ENCODE peak calls at places on chromosomes 16 and 17, in six cellular contexts. V is GM13976, B is Kasumi-1, Y is SW480, T is neural crest cell, C is tibial artery. E is an unnamed sample.

GRCh38 chr17:1597861-1598342 is 30.7 kb downstream of the SLC43A2 start:
- DNase-seq in V (no peak), B (no peak), Y (no peak), T (no peak), C (no peak), E (no peak)

GRCh38 chr16:89102035-89102776 is 8.6 kb downstream of the ACSF3 start:
- DNase-seq in V (no peak), B (no peak), Y (no peak), T (no peak), C (no peak), E (no peak)

GRCh38 chr16:87850009-87851006 is 19.0 kb downstream of the SLC7A5 start:
- DNase-seq in V (peak), B (peak), Y (no peak), T (peak), C (peak), E (no peak)

GRCh38 chr16:5480796-5481195 is 383.2 kb upstream of the EEF2KMT start:
- DNase-seq in V (no peak), B (no peak), Y (no peak), T (no peak), C (no peak), E (no peak)

GRCh38 chr17:45098081-45098868 is 34.0 kb downstream of the PLCD3 start:
- DNase-seq in V (no peak), B (no peak), Y (no peak), T (no peak), C (no peak), E (no peak)

GRCh38 chr16:80580109-80580832 is 39.5 kb downstream of the DYNLRB2 start:
- DNase-seq in V (peak), B (no peak), Y (no peak), T (no peak), C (no peak), E (no peak)

GRCh38 chr17:45241315-45242011 is 19.8 kb downstream of the FMNL1 start:
- DNase-seq in V (no peak), B (no peak), Y (no peak), T (no peak), C (no peak), E (no peak)

GRCh38 chr16:50580180-50580771 is 32.1 kb downstream of the NKD1 start:
- DNase-seq in V (no peak), B (no peak), Y (no peak), T (no peak), C (no peak), E (no peak)

GRCh38 chr16:85935957-85936760 is 37.2 kb downstream of the IRF8 start:
- DNase-seq in V (peak), B (peak), Y (no peak), T (no peak), C (no peak), E (no peak)

GRCh38 chr17:44348234-44348987 is 3.3 kb downstream of the GRN start:
- DNase-seq in V (peak), B (peak), Y (no peak), T (no peak), C (no peak), E (peak)

GRCh38 chr16:13936596-13937081 is 16.7 kb downstream of the ERCC4 start:
- DNase-seq in V (no peak), B (no peak), Y (peak), T (no peak), C (peak), E (no peak)

GRCh38 chr17:67435122-67435521 is 58.0 kb downstream of the PITPNC1 start:
- DNase-seq in V (no peak), B (peak), Y (no peak), T (no peak), C (no peak), E (peak)

GRCh38 chr17:16952401-16952800 is 19.5 kb downstream of the TNFRSF13B start:
- DNase-seq in V (no peak), B (no peak), Y (no peak), T (no peak), C (no peak), E (no peak)

GRCh38 chr16:73364413-73364812 is 316.5 kb upstream of the ZFHX3 start:
- DNase-seq in V (no peak), B (no peak), Y (no peak), T (no peak), C (no peak), E (no peak)

GRCh38 chr17:31586946-31587345 is 195.5 kb downstream of the RAB11FIP4 start:
- DNase-seq in V (no peak), B (no peak), Y (no peak), T (no peak), C (no peak), E (no peak)

GRCh38 chr16:26594666-26595065 is 472.1 kb upstream of the C16orf82 start:
- DNase-seq in V (no peak), B (no peak), Y (no peak), T (no peak), C (no peak), E (no peak)

GRCh38 chr17:60545465-60546191 is 19.6 kb upstream of the APPBP2 start:
- DNase-seq in V (no peak), B (no peak), Y (no peak), T (no peak), C (no peak), E (no peak)

GRCh38 chr17:22507823-22508222 is 815.5 kb downstream of the KCNJ18 start:
- DNase-seq in V (no peak), B (no peak), Y (peak), T (no peak), C (no peak), E (no peak)

GRCh38 chr17:59892251-59892848 is 393 bp downstream of the TUBD1 start:
- DNase-seq in V (no peak), B (no peak), Y (no peak), T (no peak), C (peak), E (no peak)

GRCh38 chr17:65514082-65514481 is 47.4 kb downstream of the AXIN2 start:
- DNase-seq in V (no peak), B (no peak), Y (peak), T (no peak), C (peak), E (no peak)

GRCh38 chr16:88022076-88023042 is 71.1 kb downstream of the BANP start:
- DNase-seq in V (no peak), B (no peak), Y (no peak), T (no peak), C (peak), E (no peak)

GRCh38 chr17:20922128-20922670 is 120.6 kb downstream of the USP22 start:
- DNase-seq in V (no peak), B (no peak), Y (no peak), T (no peak), C (no peak), E (no peak)

GRCh38 chr16:53664724-53665345 is 38.8 kb downstream of the RPGRIP1L start:
- DNase-seq in V (peak), B (no peak), Y (no peak), T (no peak), C (no peak), E (no peak)

GRCh38 chr16:46822270-46822669 is 8.7 kb downstream of the C16orf87 start:
- DNase-seq in V (peak), B (no peak), Y (no peak), T (no peak), C (no peak), E (no peak)

GRCh38 chr16:2339521-2340484 is 725 bp downstream of the ABCA3 start:
- DNase-seq in V (peak), B (no peak), Y (peak), T (peak), C (peak), E (no peak)

GRCh38 chr17:44901323-44901965 is 2.2 kb upstream of the EFTUD2 start:
- DNase-seq in V (no peak), B (no peak), Y (peak), T (no peak), C (peak), E (peak)

GRCh38 chr17:81854974-81855774 is 5.2 kb downstream of the P4HB start:
- DNase-seq in V (no peak), B (no peak), Y (no peak), T (no peak), C (no peak), E (no peak)

GRCh38 chr17:66474258-66474657 is 171.8 kb downstream of the PRKCA start:
- DNase-seq in V (no peak), B (no peak), Y (no peak), T (no peak), C (no peak), E (no peak)

GRCh38 chr17:50423553-50424159 is 2.4 kb upstream of the ACSF2 start:
- DNase-seq in V (no peak), B (peak), Y (peak), T (no peak), C (peak), E (no peak)

GRCh38 chr17:35784895-35785294 is 10.5 kb downstream of the MMP28 start:
- DNase-seq in V (no peak), B (no peak), Y (no peak), T (no peak), C (no peak), E (no peak)

GRCh38 chr17:21302711-21303425 is 18.4 kb downstream of the MAP2K3 start:
- DNase-seq in V (peak), B (no peak), Y (no peak), T (no peak), C (no peak), E (no peak)

GRCh38 chr17:43962479-43962878 is 8.7 kb upstream of the PYY start:
- DNase-seq in V (no peak), B (no peak), Y (no peak), T (no peak), C (no peak), E (no peak)

GRCh38 chr17:79005063-79005861 is 4.3 kb downstream of the CANT1 start:
- DNase-seq in V (peak), B (no peak), Y (peak), T (no peak), C (peak), E (no peak)

GRCh38 chr16:53007095-53007494 is 45.6 kb downstream of the CHD9NB start:
- DNase-seq in V (no peak), B (no peak), Y (no peak), T (no peak), C (no peak), E (no peak)

GRCh38 chr17:19239544-19239943 is 2.4 kb downstream of the EPN2 start:
- DNase-seq in V (no peak), B (no peak), Y (no peak), T (no peak), C (no peak), E (no peak)

GRCh38 chr16:13961099-13961811 is 41.3 kb downstream of the ERCC4 start:
- DNase-seq in V (no peak), B (no peak), Y (peak), T (no peak), C (no peak), E (no peak)

E was measured in GF-D8.